ENCODE peak calls at places on chromosome 17, in ten cellular contexts. D, W, T, B, Q, M, H, I, U and Y are unnamed samples. For H3K4me1 and H3K36me3, the result is how much of the 10 kb centered on the place peaks cover.

GRCh38 chr17:13590441-13590840 is 11.3 kb downstream of the HS3ST3A1 start:
- DNase-seq in D (no peak), W (no peak), T (no peak), B (no peak), Q (no peak), M (peak), H (no peak), I (no peak), U (no peak), Y (no peak)

GRCh38 chr17:57379237-57380054 is 123.1 kb downstream of the MSI2 start:
- DNase-seq in D (no peak), W (no peak), T (no peak), B (no peak), Q (no peak), M (peak), H (no peak), I (no peak), U (peak), Y (peak)

GRCh38 chr17:5065227-5065744 is 13.0 kb upstream of the ZFP3 start:
- DNase-seq in D (no peak), W (no peak), T (no peak), B (no peak), Q (no peak), M (no peak), H (no peak), I (no peak), U (no peak), Y (no peak)

GRCh38 chr17:10286324-10286723 is 86.5 kb downstream of the MYH13 start:
- DNase-seq in D (no peak), W (no peak), T (no peak), B (no peak), Q (no peak), M (no peak), H (no peak), I (no peak), U (no peak), Y (no peak)

GRCh38 chr17:5793899-5794298 is 209.6 kb upstream of the NLRP1 start:
- DNase-seq in D (no peak), W (no peak), T (no peak), B (no peak), Q (no peak), M (no peak), H (no peak), I (no peak), U (peak), Y (no peak)

GRCh38 chr17:43931062-43931571 is 11.2 kb downstream of the PPY start:
- DNase-seq in D (no peak), W (no peak), T (no peak), B (no peak), Q (peak), M (no peak), H (no peak), I (peak), U (no peak), Y (no peak)

GRCh38 chr17:79547586-79547985 is 63.3 kb downstream of the RBFOX3 start:
- DNase-seq in D (peak), W (no peak), T (no peak), B (no peak), Q (no peak), M (no peak), H (no peak), I (no peak), U (no peak), Y (no peak)

GRCh38 chr17:49879505-49879904 is 31.6 kb upstream of the TAC4 start:
- DNase-seq in D (no peak), W (no peak), T (no peak), B (no peak), Q (no peak), M (no peak), H (no peak), I (no peak), U (no peak), Y (no peak)

GRCh38 chr17:69711504-69711903 is 297.0 kb downstream of the MAP2K6 start:
- DNase-seq in D (no peak), W (no peak), T (no peak), B (no peak), Q (no peak), M (no peak), H (no peak), I (no peak), U (no peak), Y (no peak)

GRCh38 chr17:17919169-17920107 is 52.8 kb downstream of the TOM1L2 start:
- DNase-seq in D (peak), W (peak), T (peak), B (peak), Q (peak), M (peak), H (peak), I (peak), U (peak), Y (peak)

GRCh38 chr17:58153046-58153445 is 4.9 kb downstream of the OR4D1 start:
- DNase-seq in D (no peak), W (no peak), T (no peak), B (no peak), Q (no peak), M (no peak), H (no peak), I (no peak), U (no peak), Y (no peak)

GRCh38 chr17:2940352-2940751 is 123.1 kb downstream of the OR1D5 start:
- DNase-seq in D (no peak), W (no peak), T (peak), B (peak), Q (no peak), M (no peak), H (peak), I (no peak), U (peak), Y (no peak)

GRCh38 chr17:73267648-73268537 is 6.2 kb upstream of the CPSF4L start:
- DNase-seq in D (no peak), W (no peak), T (no peak), B (no peak), Q (no peak), M (no peak), H (no peak), I (no peak), U (no peak), Y (no peak)

GRCh38 chr17:45320349-45320930 is 3.6 kb upstream of the MAP3K14 start:
- DNase-seq in D (no peak), W (no peak), T (no peak), B (no peak), Q (no peak), M (peak), H (no peak), I (no peak), U (no peak), Y (no peak)

GRCh38 chr17:35407531-35407930 is 24.8 kb downstream of the SLFN12 start:
- DNase-seq in D (no peak), W (no peak), T (no peak), B (no peak), Q (no peak), M (no peak), H (no peak), I (no peak), U (no peak), Y (no peak)

GRCh38 chr17:50684612-50685333 is 22.9 kb downstream of the ANKRD40 start:
- DNase-seq in D (peak), W (no peak), T (no peak), B (peak), Q (peak), M (no peak), H (no peak), I (peak), U (no peak), Y (no peak)

GRCh38 chr17:27466748-27467375 is 10.6 kb downstream of the KSR1 start:
- DNase-seq in D (peak), W (no peak), T (no peak), B (no peak), Q (no peak), M (no peak), H (no peak), I (no peak), U (no peak), Y (no peak)

GRCh38 chr17:50192873-50193274 is 8.6 kb downstream of the COL1A1 start:
- DNase-seq in D (no peak), W (no peak), T (no peak), B (no peak), Q (no peak), M (no peak), H (no peak), I (no peak), U (no peak), Y (no peak)

GRCh38 chr17:34098712-34099111 is 156.4 kb upstream of the CCL2 start:
- DNase-seq in D (no peak), W (no peak), T (no peak), B (no peak), Q (no peak), M (no peak), H (no peak), I (no peak), U (no peak), Y (no peak)

GRCh38 chr17:17041571-17042380 is 481 bp upstream of the MPRIP start:
- DNase-seq in D (peak), W (peak), T (peak), B (peak), Q (peak), M (peak), H (peak), I (peak), U (peak), Y (peak)

GRCh38 chr17:82022981-82023446 is at the start of gene LRRC45:
- DNase-seq in D (peak), W (peak), T (peak), B (peak), Q (peak), M (peak), H (peak), I (peak), U (peak), Y (peak)

GRCh38 chr17:66711403-66711802 is 123.5 kb upstream of the CACNG5 start:
- DNase-seq in D (no peak), W (no peak), T (no peak), B (no peak), Q (no peak), M (no peak), H (no peak), I (no peak), U (no peak), Y (no peak)

GRCh38 chr17:31525801-31526549 is 134.5 kb downstream of the RAB11FIP4 start:
- DNase-seq in D (no peak), W (no peak), T (no peak), B (no peak), Q (no peak), M (no peak), H (no peak), I (no peak), U (no peak), Y (no peak)

GRCh38 chr17:2551493-2551892 is 39.8 kb upstream of the METTL16 start:
- DNase-seq in D (no peak), W (no peak), T (no peak), B (no peak), Q (no peak), M (no peak), H (no peak), I (no peak), U (peak), Y (no peak)

GRCh38 chr17:4583796-4584124 is 569 bp upstream of the SMTNL2 start:
- DNase-seq in D (no peak), W (no peak), T (no peak), B (no peak), Q (no peak), M (no peak), H (no peak), I (no peak), U (peak), Y (peak)

GRCh38 chr17:10600551-10600950 is 51.1 kb upstream of the MYH2 start:
- DNase-seq in D (no peak), W (no peak), T (no peak), B (no peak), Q (no peak), M (peak), H (no peak), I (no peak), U (peak), Y (no peak)

GRCh38 chr17:75876190-75876937 is 2.0 kb downstream of the TRIM47 start:
- DNase-seq in D (peak), W (peak), T (no peak), B (peak), Q (peak), M (no peak), H (no peak), I (peak), U (no peak), Y (no peak)

DNA sequence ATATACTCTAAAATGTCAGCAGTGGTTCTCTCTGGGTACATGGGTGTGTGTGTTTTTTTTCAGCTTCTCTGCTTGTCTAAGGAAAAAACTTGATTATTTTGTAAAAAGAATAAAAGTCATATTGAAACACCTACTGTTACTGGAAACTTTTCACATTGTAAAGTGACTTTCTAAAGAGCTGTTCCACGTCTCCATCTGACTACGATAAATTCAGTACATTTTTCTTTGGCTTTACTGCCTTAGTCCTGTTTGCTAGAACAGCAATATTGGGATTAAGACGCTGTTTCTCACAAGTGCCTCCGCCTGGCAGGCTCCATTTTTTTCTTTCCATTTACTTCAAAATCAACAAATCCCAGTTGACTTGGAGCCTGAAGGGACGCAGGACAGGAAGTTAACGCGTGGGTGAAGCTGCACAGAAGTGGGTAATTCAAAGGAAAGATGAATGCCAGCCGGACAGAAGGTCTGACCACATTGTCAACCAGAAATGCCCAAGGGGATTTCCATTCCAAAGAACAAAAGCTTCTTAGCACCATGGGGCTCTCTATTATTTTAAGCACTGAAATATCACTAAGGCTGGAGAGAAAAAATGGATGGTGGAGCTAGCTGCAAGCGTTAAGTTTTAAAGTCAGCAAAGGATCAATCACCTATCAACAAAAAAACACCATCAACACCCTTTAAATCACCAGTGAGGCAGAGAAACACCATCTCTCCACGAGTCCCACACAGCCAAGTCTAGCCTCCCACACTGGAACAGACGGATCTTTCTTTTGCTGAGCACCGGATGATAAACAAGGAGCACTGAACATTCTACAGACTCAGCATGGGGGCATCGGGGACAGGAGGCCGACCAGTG is 8.4 kb downstream of the GLOD4 start:
- DNase-seq in D (no peak), W (no peak), T (no peak), B (no peak), Q (no peak), M (no peak), H (no peak), I (no peak), U (no peak), Y (peak)
- H3K4me1 ChIP-seq in D (under half), W (under half), T (under half), B (under half), Q (under half), M (under half), H (under half), I (under half), U (under half), Y (under half)

DNA sequence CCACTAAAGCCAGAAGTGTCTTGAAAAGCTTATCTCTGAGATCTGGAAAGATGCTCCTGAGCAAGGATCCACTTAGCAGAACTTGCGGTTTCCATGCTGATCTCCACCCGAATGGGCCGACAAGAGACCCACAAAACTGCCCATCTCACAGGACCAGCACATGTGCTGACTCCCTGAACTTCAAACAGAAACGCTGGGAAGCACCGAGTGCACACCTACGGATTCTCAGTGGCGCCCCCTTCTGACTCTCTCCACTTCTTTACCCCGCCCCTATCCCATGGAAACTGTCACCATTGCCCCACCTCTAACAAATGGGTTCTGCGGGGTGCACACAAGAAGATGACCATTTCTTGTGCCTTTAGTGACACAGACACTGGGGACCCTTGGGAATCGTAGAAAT is 21.4 kb downstream of the CDRT4 start:
- DNase-seq in D (no peak), W (no peak), T (no peak), B (no peak), Q (no peak), M (no peak), H (no peak), I (no peak), U (no peak), Y (no peak)
- TF ChIP-seq CTCF in D (peak), W (no peak), T (no peak), B (no peak), Q (no peak), M (peak), H (no peak), I (no peak), U (peak), Y (peak)

GRCh38 chr17:40157972-40158371 is 17.6 kb downstream of the CASC3 start:
- DNase-seq in D (no peak), W (no peak), T (no peak), B (no peak), Q (no peak), M (no peak), H (no peak), I (no peak), U (no peak), Y (no peak)
- H3K36me3 ChIP-seq in D (half or more), W (under half), T (under half), B (under half), Q (under half), M (under half), H (under half), I (under half), U (under half), Y (under half)

GRCh38 chr17:7587831-7588230 is 2.1 kb downstream of the SOX15 start:
- DNase-seq in D (no peak), W (no peak), T (no peak), B (no peak), Q (no peak), M (no peak), H (no peak), I (no peak), U (no peak), Y (no peak)
- H3K4me1 ChIP-seq in D (under half), W (under half), T (under half), B (under half), Q (under half), M (under half), H (under half), I (under half), U (under half), Y (under half)